ENCODE peak calls at places on chromosomes 2 and 18, in nine cellular contexts. One of them, this sample, is unnamed.
A peak's percentile ranks its signal among the peaks of the same experiment; 100 is the strongest.

GRCh38 chr2:25323612-25324189 is 18.0 kb downstream of the DNMT3A start:
- DNase-seq in spleen: no peak
- DNase-seq in neuronal stem cell: no peak
- DNase-seq in transverse colon: no peak
- DNase-seq in RWPE2: no peak
- DNase-seq in psoas muscle: no peak
- DNase-seq in colonic mucosa: no peak
- DNase-seq in breast epithelium: no peak
- DNase-seq in ovary: no peak
- DNase-seq in this sample: no peak

GRCh38 chr2:102585704-102586404 is 33.5 kb upstream of the SLC9A2 start:
- DNase-seq in spleen: no peak
- DNase-seq in neuronal stem cell: no peak
- DNase-seq in transverse colon: no peak
- DNase-seq in RWPE2: no peak
- DNase-seq in psoas muscle: no peak
- DNase-seq in colonic mucosa: peak; percentile 29
- DNase-seq in breast epithelium: no peak
- DNase-seq in ovary: no peak
- DNase-seq in this sample: no peak

GRCh38 chr2:112031473-112031872 is 23.6 kb upstream of the TMEM87B start:
- DNase-seq in spleen: no peak
- DNase-seq in neuronal stem cell: no peak
- DNase-seq in transverse colon: no peak
- DNase-seq in RWPE2: no peak
- DNase-seq in psoas muscle: no peak
- DNase-seq in colonic mucosa: no peak
- DNase-seq in breast epithelium: no peak
- DNase-seq in ovary: no peak
- DNase-seq in this sample: no peak

GRCh38 chr2:222477962-222478608 is 53.7 kb downstream of the SGPP2 start:
- DNase-seq in spleen: no peak
- DNase-seq in neuronal stem cell: no peak
- DNase-seq in transverse colon: no peak
- DNase-seq in RWPE2: no peak
- DNase-seq in psoas muscle: no peak
- DNase-seq in colonic mucosa: no peak
- DNase-seq in breast epithelium: no peak
- DNase-seq in ovary: no peak
- DNase-seq in this sample: no peak

GRCh38 chr2:152925540-152926448 is 207.4 kb downstream of the ARL6IP6 start:
- DNase-seq in spleen: peak; percentile 73
- DNase-seq in neuronal stem cell: peak; percentile 80
- DNase-seq in transverse colon: peak; percentile 72
- DNase-seq in RWPE2: no peak
- DNase-seq in psoas muscle: peak; percentile 19
- DNase-seq in colonic mucosa: peak; percentile 81
- DNase-seq in breast epithelium: no peak
- DNase-seq in ovary: peak; percentile 65
- DNase-seq in this sample: peak; percentile 57

GRCh38 chr2:236164201-236164982 is 3.8 kb downstream of the GBX2 start:
- DNase-seq in spleen: no peak
- DNase-seq in neuronal stem cell: peak; percentile 59
- DNase-seq in transverse colon: no peak
- DNase-seq in RWPE2: no peak
- DNase-seq in psoas muscle: no peak
- DNase-seq in colonic mucosa: no peak
- DNase-seq in breast epithelium: no peak
- DNase-seq in ovary: no peak
- DNase-seq in this sample: no peak

GRCh38 chr2:11967946-11968465 is 221.6 kb downstream of the LPIN1 start:
- DNase-seq in spleen: no peak
- DNase-seq in neuronal stem cell: no peak
- DNase-seq in transverse colon: no peak
- DNase-seq in RWPE2: no peak
- DNase-seq in psoas muscle: no peak
- DNase-seq in colonic mucosa: no peak
- DNase-seq in breast epithelium: no peak
- DNase-seq in ovary: no peak
- DNase-seq in this sample: no peak

GRCh38 chr2:48471048-48471474 is 58.9 kb upstream of the STON1 start:
- DNase-seq in spleen: no peak
- DNase-seq in neuronal stem cell: peak; percentile 62
- DNase-seq in transverse colon: no peak
- DNase-seq in RWPE2: no peak
- DNase-seq in psoas muscle: no peak
- DNase-seq in colonic mucosa: no peak
- DNase-seq in breast epithelium: no peak
- DNase-seq in ovary: no peak
- DNase-seq in this sample: no peak

GRCh38 chr18:63882333-63883141 is 5.0 kb upstream of the SERPINB2 start:
- DNase-seq in spleen: no peak
- DNase-seq in neuronal stem cell: no peak
- DNase-seq in transverse colon: no peak
- DNase-seq in RWPE2: peak; percentile 74
- DNase-seq in psoas muscle: no peak
- DNase-seq in colonic mucosa: no peak
- DNase-seq in breast epithelium: no peak
- DNase-seq in ovary: no peak
- DNase-seq in this sample: no peak

GRCh38 chr2:23791030-23791429 is 135.9 kb downstream of the ATAD2B start:
- DNase-seq in spleen: no peak
- DNase-seq in neuronal stem cell: no peak
- DNase-seq in transverse colon: no peak
- DNase-seq in RWPE2: no peak
- DNase-seq in psoas muscle: no peak
- DNase-seq in colonic mucosa: no peak
- DNase-seq in breast epithelium: no peak
- DNase-seq in ovary: no peak
- DNase-seq in this sample: no peak

GRCh38 chr2:175463639-175464310 is 282.3 kb upstream of the ATP5MC3 start:
- DNase-seq in spleen: no peak
- DNase-seq in neuronal stem cell: no peak
- DNase-seq in transverse colon: no peak
- DNase-seq in RWPE2: no peak
- DNase-seq in psoas muscle: no peak
- DNase-seq in colonic mucosa: no peak
- DNase-seq in breast epithelium: no peak
- DNase-seq in ovary: no peak
- DNase-seq in this sample: no peak

GRCh38 chr2:19187323-19188020 is 171.0 kb downstream of the OSR1 start:
- DNase-seq in spleen: no peak
- DNase-seq in neuronal stem cell: no peak
- DNase-seq in transverse colon: no peak
- DNase-seq in RWPE2: no peak
- DNase-seq in psoas muscle: no peak
- DNase-seq in colonic mucosa: no peak
- DNase-seq in breast epithelium: no peak
- DNase-seq in ovary: no peak
- DNase-seq in this sample: no peak

GRCh38 chr2:83079007-83079406 is 1380.1 kb downstream of the SUCLG1 start:
- DNase-seq in spleen: no peak
- DNase-seq in neuronal stem cell: no peak
- DNase-seq in transverse colon: no peak
- DNase-seq in RWPE2: no peak
- DNase-seq in psoas muscle: no peak
- DNase-seq in colonic mucosa: no peak
- DNase-seq in breast epithelium: no peak
- DNase-seq in ovary: no peak
- DNase-seq in this sample: no peak

GRCh38 chr2:187553908-187554703 is at the start of gene TFPI:
- DNase-seq in spleen: no peak
- DNase-seq in neuronal stem cell: no peak
- DNase-seq in transverse colon: no peak
- DNase-seq in RWPE2: no peak
- DNase-seq in psoas muscle: no peak
- DNase-seq in colonic mucosa: peak; percentile 30
- DNase-seq in breast epithelium: no peak
- DNase-seq in ovary: no peak
- DNase-seq in this sample: no peak

GRCh38 chr18:2411381-2411977 is 159.8 kb downstream of the METTL4 start:
- DNase-seq in spleen: no peak
- DNase-seq in neuronal stem cell: no peak
- DNase-seq in transverse colon: no peak
- DNase-seq in RWPE2: no peak
- DNase-seq in psoas muscle: no peak
- DNase-seq in colonic mucosa: no peak
- DNase-seq in breast epithelium: no peak
- DNase-seq in ovary: no peak
- DNase-seq in this sample: no peak

GRCh38 chr2:147293958-147294824 is 550.6 kb upstream of the ACVR2A start:
- DNase-seq in spleen: no peak
- DNase-seq in neuronal stem cell: no peak
- DNase-seq in transverse colon: no peak
- DNase-seq in RWPE2: no peak
- DNase-seq in psoas muscle: no peak
- DNase-seq in colonic mucosa: no peak
- DNase-seq in breast epithelium: no peak
- DNase-seq in ovary: no peak
- DNase-seq in this sample: no peak

GRCh38 chr2:232400244-232401015 is 6.2 kb upstream of the ALPG start:
- DNase-seq in spleen: no peak
- DNase-seq in neuronal stem cell: no peak
- DNase-seq in transverse colon: no peak
- DNase-seq in RWPE2: no peak
- DNase-seq in psoas muscle: no peak
- DNase-seq in colonic mucosa: no peak
- DNase-seq in breast epithelium: peak; percentile 25
- DNase-seq in ovary: no peak
- DNase-seq in this sample: no peak

GRCh38 chr18:58766164-58766563 is 94.9 kb downstream of the MALT1 start:
- DNase-seq in spleen: no peak
- DNase-seq in neuronal stem cell: no peak
- DNase-seq in transverse colon: peak; percentile 1
- DNase-seq in RWPE2: no peak
- DNase-seq in psoas muscle: no peak
- DNase-seq in colonic mucosa: no peak
- DNase-seq in breast epithelium: no peak
- DNase-seq in ovary: no peak
- DNase-seq in this sample: peak; percentile 10

GRCh38 chr18:48292229-48292628 is 117.0 kb downstream of the ZBTB7C start:
- DNase-seq in spleen: no peak
- DNase-seq in neuronal stem cell: no peak
- DNase-seq in transverse colon: no peak
- DNase-seq in RWPE2: no peak
- DNase-seq in psoas muscle: no peak
- DNase-seq in colonic mucosa: no peak
- DNase-seq in breast epithelium: no peak
- DNase-seq in ovary: no peak
- DNase-seq in this sample: no peak

DNA sequence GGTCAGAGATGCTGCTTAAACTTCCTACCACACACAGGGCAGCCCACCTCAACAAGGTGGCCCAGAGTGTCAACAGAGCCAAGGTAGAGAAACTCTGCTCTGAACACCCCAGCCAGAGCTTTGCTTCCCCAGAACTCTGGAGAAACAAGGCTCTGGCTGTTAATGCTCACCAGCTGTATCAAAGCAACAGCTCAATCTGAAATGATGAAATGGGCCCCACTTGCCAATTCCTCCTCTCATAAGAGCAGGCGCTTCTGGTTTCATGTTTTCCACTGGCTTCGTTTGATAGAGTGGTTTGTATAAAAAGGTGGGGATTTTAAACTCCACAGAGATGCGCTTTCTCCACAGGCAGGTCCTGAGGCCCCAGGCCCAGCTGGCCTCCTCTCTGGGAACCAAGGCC is 60.9 kb upstream of the TFCP2L1 start:
- DNase-seq in spleen: no peak
- DNase-seq in neuronal stem cell: no peak
- DNase-seq in transverse colon: no peak
- DNase-seq in RWPE2: no peak
- DNase-seq in psoas muscle: no peak
- DNase-seq in colonic mucosa: no peak
- DNase-seq in breast epithelium: no peak
- DNase-seq in ovary: no peak
- DNase-seq in this sample: no peak
- H3K36me3 ChIP-seq in spleen: peaks cover 92% of the 10 kb centered on the region
- H3K36me3 ChIP-seq in neuronal stem cell: peaks cover 100% of the 10 kb centered on the region
- H3K36me3 ChIP-seq in transverse colon: no peaks in the 10 kb centered on the region
- H3K36me3 ChIP-seq in RWPE2: peaks cover 93% of the 10 kb centered on the region
- H3K36me3 ChIP-seq in psoas muscle: peaks cover 82% of the 10 kb centered on the region
- H3K36me3 ChIP-seq in colonic mucosa: peaks cover 5% of the 10 kb centered on the region
- H3K36me3 ChIP-seq in breast epithelium: peaks cover 13% of the 10 kb centered on the region
- H3K36me3 ChIP-seq in ovary: no peaks in the 10 kb centered on the region
- H3K36me3 ChIP-seq in this sample: peaks cover 6% of the 10 kb centered on the region

GRCh38 chr2:27889774-27890145 is 427 bp downstream of the RBKS start:
- DNase-seq in spleen: no peak
- DNase-seq in neuronal stem cell: peak; percentile 8
- DNase-seq in transverse colon: no peak
- DNase-seq in RWPE2: no peak
- DNase-seq in psoas muscle: no peak
- DNase-seq in colonic mucosa: peak; percentile 32
- DNase-seq in breast epithelium: no peak
- DNase-seq in ovary: peak; percentile 45
- DNase-seq in this sample: no peak
- H3K27ac ChIP-seq in spleen: peak overlapping the region; percentile 97
- H3K27ac ChIP-seq in neuronal stem cell: no peak overlapping the region
- H3K27ac ChIP-seq in transverse colon: peak overlapping the region; percentile 96
- H3K27ac ChIP-seq in RWPE2: peak overlapping the region; percentile 78
- H3K27ac ChIP-seq in psoas muscle: peak overlapping the region; percentile 88
- H3K27ac ChIP-seq in colonic mucosa: peak overlapping the region; percentile 95
- H3K27ac ChIP-seq in breast epithelium: peak overlapping the region; percentile 98
- H3K27ac ChIP-seq in ovary: peak overlapping the region; percentile 97
- H3K27ac ChIP-seq in this sample: peak overlapping the region; percentile 78

GRCh38 chr18:11877497-11877896 is 26.3 kb downstream of the CHMP1B start:
- DNase-seq in spleen: no peak
- DNase-seq in neuronal stem cell: no peak
- DNase-seq in transverse colon: no peak
- DNase-seq in RWPE2: no peak
- DNase-seq in psoas muscle: no peak
- DNase-seq in colonic mucosa: no peak
- DNase-seq in breast epithelium: no peak
- DNase-seq in ovary: no peak
- DNase-seq in this sample: no peak
- H3K36me3 ChIP-seq in spleen: no peaks in the 10 kb centered on the region
- H3K36me3 ChIP-seq in neuronal stem cell: peaks cover 67% of the 10 kb centered on the region
- H3K36me3 ChIP-seq in transverse colon: no peaks in the 10 kb centered on the region
- H3K36me3 ChIP-seq in RWPE2: no peaks in the 10 kb centered on the region
- H3K36me3 ChIP-seq in psoas muscle: peaks cover 94% of the 10 kb centered on the region
- H3K36me3 ChIP-seq in colonic mucosa: no peaks in the 10 kb centered on the region
- H3K36me3 ChIP-seq in breast epithelium: no peaks in the 10 kb centered on the region
- H3K36me3 ChIP-seq in ovary: no peaks in the 10 kb centered on the region
- H3K36me3 ChIP-seq in this sample: no peaks in the 10 kb centered on the region

DNA sequence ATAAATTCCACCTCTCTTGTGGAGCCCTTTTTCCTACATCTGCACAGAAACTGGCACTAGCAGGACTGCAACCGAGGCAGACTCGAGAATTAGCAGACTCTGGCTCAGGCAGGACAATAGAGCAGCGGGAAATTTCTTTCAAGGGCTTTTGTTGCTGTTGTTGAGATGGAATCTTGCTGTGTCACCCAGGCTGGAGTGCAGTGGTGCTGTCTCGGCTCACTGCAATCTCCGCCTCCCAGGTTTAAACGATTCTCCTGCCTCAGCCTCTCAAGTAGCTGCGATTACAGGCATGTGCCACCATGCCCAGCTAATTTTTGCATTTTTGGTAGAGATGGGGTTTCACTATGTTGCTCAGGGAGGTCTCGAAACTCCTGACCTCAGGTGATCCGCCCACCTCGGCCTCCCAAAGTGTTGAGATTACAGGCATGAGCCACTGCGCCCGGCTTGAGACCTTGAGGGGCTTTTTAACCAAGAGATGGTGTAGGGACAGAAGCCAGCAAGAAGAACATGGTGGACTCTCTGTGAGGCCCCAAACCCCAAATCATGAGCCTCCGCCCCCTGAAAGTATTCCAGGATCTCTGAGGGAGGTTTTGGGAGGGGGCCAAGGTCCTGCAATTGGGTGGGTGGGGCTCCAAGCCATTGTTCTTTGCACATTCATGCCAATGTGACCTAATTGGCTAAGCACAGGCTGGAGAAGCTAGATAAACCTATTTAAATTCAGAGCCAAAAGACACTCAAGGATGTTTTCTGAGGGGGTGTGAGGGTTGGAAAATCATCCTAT is 68.4 kb upstream of the MSH2 start:
- DNase-seq in spleen: no peak
- DNase-seq in neuronal stem cell: peak; percentile 53
- DNase-seq in transverse colon: no peak
- DNase-seq in RWPE2: no peak
- DNase-seq in psoas muscle: no peak
- DNase-seq in colonic mucosa: no peak
- DNase-seq in breast epithelium: no peak
- DNase-seq in ovary: peak; percentile 33
- DNase-seq in this sample: peak; percentile 26
- H3K27ac ChIP-seq in spleen: no peak overlapping the region
- H3K27ac ChIP-seq in neuronal stem cell: peak overlapping the region; percentile 82
- H3K27ac ChIP-seq in transverse colon: no peak overlapping the region
- H3K27ac ChIP-seq in RWPE2: no peak overlapping the region
- H3K27ac ChIP-seq in psoas muscle: no peak overlapping the region
- H3K27ac ChIP-seq in colonic mucosa: no peak overlapping the region
- H3K27ac ChIP-seq in breast epithelium: no peak overlapping the region
- H3K27ac ChIP-seq in ovary: no peak overlapping the region
- H3K27ac ChIP-seq in this sample: no peak overlapping the region